ENCODE peak calls at places on chromosomes 4 and X, in six cellular contexts. V is IMR-90, M is neuronal stem cell, O is mesenchymal stem cell, I is H1, Z is trophoblast cell. D is an unnamed sample.

GRCh38 chr4:37977471-37978452 is 17.6 kb downstream of the PTTG2 start:
- DNase-seq in O (peak; percentile 76), I (no peak), M (peak; percentile 12), V (peak; percentile 55), Z (peak; percentile 68), D (no peak)

GRCh38 chrX:15418041-15418706 is 34.0 kb upstream of the VEGFD start:
- DNase-seq in I (no peak), Z (peak; percentile 41), V (peak; percentile 88), M (no peak), O (no peak), D (no peak)

GRCh38 chr4:176883681-176884418 is 91.1 kb upstream of the VEGFC start:
- DNase-seq in Z (no peak), M (no peak), O (peak; percentile 87), V (peak; percentile 88), I (no peak), D (no peak)

GRCh38 chr4:129218355-129218754 is 122.4 kb downstream of the C4orf33 start:
- DNase-seq in O (peak; percentile 31), Z (peak; percentile 14), I (no peak), V (no peak), M (peak; percentile 5), D (no peak)

GRCh38 chr4:5079581-5079980 is 28.3 kb downstream of the STK32B start:
- DNase-seq in I (no peak), O (peak; percentile 30), M (no peak), V (peak; percentile 49), Z (no peak), D (no peak)

GRCh38 chrX:55326985-55327384 is 62.3 kb upstream of the PAGE3 start:
- DNase-seq in V (no peak), M (no peak), Z (no peak), O (no peak), I (no peak), D (no peak)

GRCh38 chrX:108165349-108166111 is 74.0 kb downstream of the ATG4A start:
- DNase-seq in O (peak; percentile 48), V (peak; percentile 51), Z (peak; percentile 21), I (no peak), M (peak; percentile 3), D (peak; percentile 63)

GRCh38 chrX:118665204-118665603 is 62.2 kb upstream of the IL13RA1 start:
- DNase-seq in O (no peak), M (no peak), Z (no peak), V (no peak), I (no peak), D (no peak)

GRCh38 chrX:139078761-139079160 is 367.2 kb upstream of the FGF13 start:
- DNase-seq in V (no peak), I (no peak), M (no peak), O (no peak), Z (no peak), D (no peak)

GRCh38 chr4:175380841-175381240 is 431.2 kb downstream of the GPM6A start:
- DNase-seq in M (no peak), V (no peak), I (no peak), O (no peak), Z (peak; percentile 43), D (no peak)

GRCh38 chr4:176588436-176588835 is 204.3 kb downstream of the VEGFC start:
- DNase-seq in M (no peak), O (no peak), Z (no peak), V (no peak), I (no peak), D (no peak)

GRCh38 chr4:154004028-154004427 is 215.1 kb upstream of the SFRP2 start:
- DNase-seq in I (no peak), V (no peak), Z (no peak), M (no peak), O (peak; percentile 32), D (no peak)

GRCh38 chr4:108937066-108937465 is 174.2 kb upstream of the ETNPPL start:
- DNase-seq in O (peak; percentile 52), I (no peak), V (peak; percentile 38), M (no peak), Z (no peak), D (no peak)

GRCh38 chr4:152937280-152937534 is 1.1 kb downstream of the FHDC1 start:
- DNase-seq in V (no peak), M (no peak), O (no peak), I (no peak), Z (no peak), D (no peak)

GRCh38 chr4:152936446-152937279 is 540 bp downstream of the FHDC1 start:
- DNase-seq in V (peak; percentile 16), I (no peak), Z (peak; percentile 86), M (peak; percentile 45), O (peak; percentile 40), D (peak; percentile 62)

GRCh38 chr4:152937535-152938236 is 1.6 kb downstream of the FHDC1 start:
- DNase-seq in O (peak; percentile 36), Z (peak; percentile 67), M (peak; percentile 31), V (peak; percentile 21), I (no peak), D (no peak)

GRCh38 chr4:152935661-152936445 is at the start of gene FHDC1:
- DNase-seq in V (no peak), I (no peak), Z (peak; percentile 88), M (peak; percentile 51), O (peak; percentile 6), D (peak; percentile 92)

GRCh38 chr4:152935138-152935537 is 985 bp upstream of the FHDC1 start:
- DNase-seq in Z (peak; percentile 84), O (peak; percentile 6), M (peak; percentile 35), V (no peak), I (no peak), D (peak; percentile 73)
- H3K9ac ChIP-seq in Z (no peak overlapping the region), O (no peak overlapping the region), M (no peak overlapping the region), V (no peak overlapping the region), I (no peak overlapping the region), D (peak overlapping the region; percentile 66)

GRCh38 chr4:150264595-150265141 is 186.4 kb downstream of the DCLK2 start:
- DNase-seq in V (no peak), M (no peak), I (no peak), Z (no peak), O (no peak), D (no peak)

GRCh38 chr4:150262611-150263010 is 184.4 kb downstream of the DCLK2 start:
- DNase-seq in M (no peak), O (no peak), Z (no peak), V (no peak), I (no peak), D (no peak)

GRCh38 chr4:150258569-150258968 is 180.3 kb downstream of the DCLK2 start:
- DNase-seq in V (no peak), Z (no peak), M (no peak), O (no peak), I (no peak), D (no peak)

GRCh38 chr4:150259861-150260567 is 181.8 kb downstream of the DCLK2 start:
- DNase-seq in M (no peak), I (no peak), Z (no peak), O (no peak), V (no peak), D (no peak)

DNA sequence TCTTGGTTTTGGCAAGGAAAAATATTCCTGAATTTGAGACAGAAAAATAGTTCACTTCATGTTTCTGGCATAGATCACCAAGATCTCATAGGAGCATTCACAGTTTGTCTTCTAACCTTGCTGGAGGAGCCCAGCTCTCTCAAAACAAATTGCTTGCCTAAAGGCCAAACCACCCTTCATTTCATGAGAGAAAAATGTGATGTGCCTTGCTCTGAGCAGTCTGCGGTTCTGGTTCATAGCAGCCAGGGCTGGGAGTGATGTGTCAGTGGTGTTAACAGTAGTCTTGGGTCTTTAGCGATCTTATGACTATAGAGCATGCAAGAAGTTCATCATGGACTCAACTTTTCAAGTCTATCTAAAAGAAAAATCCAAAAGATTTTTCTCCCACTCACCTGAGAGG is 183.3 kb downstream of the DCLK2 start:
- DNase-seq in M (no peak), Z (no peak), I (no peak), O (no peak), V (no peak), D (no peak)
- H3K14ac ChIP-seq in M (no peak overlapping the region), Z (no peak overlapping the region), I (no peak overlapping the region), O (no peak overlapping the region), V (no peak overlapping the region), D (no peak overlapping the region)

GRCh38 chr4:89588366-89588765 is 248.6 kb downstream of the SNCA start:
- DNase-seq in I (no peak), V (no peak), M (no peak), O (no peak), Z (no peak), D (no peak)

GRCh38 chr4:89586318-89586717 is 250.6 kb downstream of the SNCA start:
- DNase-seq in I (no peak), Z (peak; percentile 4), V (no peak), O (peak; percentile 63), M (no peak), D (no peak)

GRCh38 chr4:89590102-89590501 is 246.9 kb downstream of the SNCA start:
- DNase-seq in I (no peak), O (peak; percentile 14), Z (no peak), M (no peak), V (no peak), D (no peak)

GRCh38 chr4:89586864-89587263 is 250.1 kb downstream of the SNCA start:
- DNase-seq in M (no peak), O (peak; percentile 28), I (no peak), Z (peak; percentile 10), V (peak; percentile 20), D (no peak)

DNA sequence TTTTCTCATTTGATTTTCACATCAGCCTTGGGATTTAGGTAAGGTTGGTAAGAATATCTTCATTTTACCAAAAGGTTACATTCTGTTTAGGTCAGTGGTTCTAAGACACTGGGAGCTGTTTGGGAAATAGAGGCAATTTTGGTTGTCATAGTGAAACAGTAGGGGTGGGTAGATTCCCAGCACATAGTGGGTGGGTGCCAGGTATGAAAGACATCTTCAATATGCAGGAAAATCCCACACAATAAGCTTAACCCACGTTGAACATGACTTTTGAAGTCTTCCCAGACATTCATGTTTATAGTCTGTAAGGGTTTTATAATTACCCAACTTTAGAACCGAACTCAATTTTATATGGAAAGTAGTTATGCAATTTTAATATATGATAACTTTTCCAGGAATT is 249.6 kb downstream of the SNCA start:
- DNase-seq in I (no peak), M (no peak), Z (no peak), O (no peak), V (no peak), D (no peak)
- H3K9ac ChIP-seq in I (no peak overlapping the region), M (no peak overlapping the region), Z (no peak overlapping the region), O (no peak overlapping the region), V (no peak overlapping the region), D (no peak overlapping the region)

GRCh38 chrX:38277802-38278201 is 49.5 kb downstream of the RPGR start:
- DNase-seq in V (no peak), M (no peak), I (no peak), O (peak; percentile 17), Z (no peak), D (no peak)

GRCh38 chrX:38279188-38279587 is 48.1 kb downstream of the RPGR start:
- DNase-seq in V (no peak), O (no peak), I (no peak), M (no peak), Z (no peak), D (no peak)

GRCh38 chrX:38277136-38277535 is 50.2 kb downstream of the RPGR start:
- DNase-seq in M (no peak), O (no peak), I (no peak), Z (peak; percentile 39), V (peak; percentile 4), D (no peak)

GRCh38 chrX:38276089-38276488 is 51.2 kb downstream of the RPGR start:
- DNase-seq in Z (peak; percentile 85), I (no peak), O (no peak), V (no peak), M (no peak), D (no peak)

DNA sequence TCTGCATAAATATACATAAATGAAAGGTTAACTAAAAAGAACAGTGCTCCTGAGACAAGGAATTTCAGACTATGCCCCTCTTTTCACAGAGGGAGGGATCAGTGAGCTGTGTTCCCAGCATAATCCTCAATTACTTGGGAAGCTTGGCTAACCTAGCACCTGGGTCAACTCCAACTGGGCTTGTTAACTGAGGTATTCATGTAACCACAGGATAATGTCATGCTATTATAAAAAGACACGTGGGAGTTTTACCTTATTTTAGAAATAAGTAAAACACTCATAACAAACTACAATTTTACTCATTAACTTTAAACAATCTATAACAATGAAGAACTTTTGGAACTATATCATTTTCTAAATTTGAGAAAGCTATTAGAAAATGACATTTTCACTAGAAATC is 48.6 kb downstream of the RPGR start:
- DNase-seq in I (no peak), M (no peak), V (peak; percentile 8), Z (no peak), O (no peak), D (no peak)
- H3K14ac ChIP-seq in I (no peak overlapping the region), M (no peak overlapping the region), V (peak overlapping the region; percentile 6), Z (no peak overlapping the region), O (no peak overlapping the region), D (no peak overlapping the region)